ENCODE peak calls at places on chromosomes 13 and 19, in ten cellular contexts. W, S, R, X, N, H, J, A, P and T are unnamed samples.

GRCh38 chr19:46602392-46603194 is 1.5 kb downstream of the CALM3 start:
- DNase-seq in S (no peak), R (no peak), N (no peak), H (no peak), J (no peak), X (no peak), P (no peak), W (no peak), A (no peak), T (no peak)

GRCh38 chr19:33029746-33030303 is 34.9 kb downstream of the RHPN2 start:
- DNase-seq in H (no peak), N (no peak), J (no peak), R (no peak), P (no peak), S (no peak), X (no peak), W (no peak), A (no peak), T (no peak)

GRCh38 chr19:40717880-40718773 is 1.2 kb downstream of the ITPKC start:
- DNase-seq in P (no peak), A (no peak), W (no peak), X (peak; percentile 31), H (peak; percentile 26), J (no peak), N (peak; percentile 14), S (no peak), R (no peak), T (no peak)

GRCh38 chr13:99028890-99029289 is 51.0 kb upstream of the DOCK9 start:
- DNase-seq in R (no peak), W (no peak), N (no peak), H (no peak), X (no peak), S (no peak), A (no peak), J (no peak), P (no peak), T (no peak)

GRCh38 chr13:39038569-39038898 is 278 bp downstream of the NHLRC3 start:
- DNase-seq in N (no peak), H (no peak), P (no peak), A (no peak), W (no peak), J (no peak), R (no peak), X (peak; percentile 24), S (no peak), T (no peak)

GRCh38 chr13:111548301-111548700 is 227.9 kb downstream of the TEX29 start:
- DNase-seq in J (no peak), A (no peak), P (no peak), W (no peak), S (no peak), X (no peak), N (no peak), H (no peak), R (no peak), T (no peak)

GRCh38 chr13:77874406-77874805 is 44.2 kb downstream of the EDNRB start:
- DNase-seq in R (no peak), P (no peak), N (no peak), J (no peak), H (no peak), X (peak; percentile 45), S (peak; percentile 53), A (peak; percentile 65), W (no peak), T (no peak)

GRCh38 chr13:89199138-89199537 is 1528.0 kb downstream of the SLITRK5 start:
- DNase-seq in S (no peak), X (no peak), P (no peak), W (no peak), R (no peak), N (no peak), H (peak; percentile 53), A (no peak), J (no peak), T (no peak)